ENCODE peak calls at places on chromosomes 16 and 17, in four cellular contexts. One of them, this sample, is unnamed.

GRCh38 chr17:30433514-30433913 is 43.7 kb upstream of the GOSR1 start:
- DNase-seq in GM13977: no peak
- DNase-seq in activated naive CD8-positive, alpha-beta T cell treated with anti-CD3 and anti-CD28 coated beads, Interleukin-2, amount 50 U/mL, for 16 hours: no peak
- DNase-seq in RCC 7860: peak
- DNase-seq in this sample: peak

GRCh38 chr16:85025781-85026653 is 1.6 kb upstream of the KIAA0513 start:
- DNase-seq in activated naive CD8-positive, alpha-beta T cell treated with anti-CD3 and anti-CD28 coated beads, Interleukin-2, amount 50 U/mL, for 16 hours: no peak
- DNase-seq in GM13977: no peak
- DNase-seq in RCC 7860: no peak
- DNase-seq in this sample: no peak

GRCh38 chr17:32819035-32819434 is 57.9 kb downstream of the MYO1D start:
- DNase-seq in GM13977: peak
- DNase-seq in activated naive CD8-positive, alpha-beta T cell treated with anti-CD3 and anti-CD28 coated beads, Interleukin-2, amount 50 U/mL, for 16 hours: no peak
- DNase-seq in RCC 7860: no peak
- DNase-seq in this sample: no peak

GRCh38 chr16:14454391-14454790 is 175.7 kb downstream of the PARN start:
- DNase-seq in GM13977: no peak
- DNase-seq in activated naive CD8-positive, alpha-beta T cell treated with anti-CD3 and anti-CD28 coated beads, Interleukin-2, amount 50 U/mL, for 16 hours: no peak
- DNase-seq in RCC 7860: peak
- DNase-seq in this sample: no peak

GRCh38 chr17:16304832-16305231 is 48.4 kb downstream of the CENPV start:
- DNase-seq in RCC 7860: no peak
- DNase-seq in activated naive CD8-positive, alpha-beta T cell treated with anti-CD3 and anti-CD28 coated beads, Interleukin-2, amount 50 U/mL, for 16 hours: no peak
- DNase-seq in GM13977: no peak
- DNase-seq in this sample: no peak

GRCh38 chr17:55500103-55500502 is 11.1 kb downstream of the SMIM36 start:
- DNase-seq in activated naive CD8-positive, alpha-beta T cell treated with anti-CD3 and anti-CD28 coated beads, Interleukin-2, amount 50 U/mL, for 16 hours: no peak
- DNase-seq in GM13977: no peak
- DNase-seq in RCC 7860: no peak
- DNase-seq in this sample: no peak

GRCh38 chr16:1494711-1495110 is 1.6 kb downstream of the TELO2 start:
- DNase-seq in GM13977: no peak
- DNase-seq in activated naive CD8-positive, alpha-beta T cell treated with anti-CD3 and anti-CD28 coated beads, Interleukin-2, amount 50 U/mL, for 16 hours: no peak
- DNase-seq in RCC 7860: no peak
- DNase-seq in this sample: no peak

GRCh38 chr17:8384801-8385335 is 1.9 kb upstream of the RPL26 start:
- DNase-seq in RCC 7860: peak
- DNase-seq in GM13977: no peak
- DNase-seq in activated naive CD8-positive, alpha-beta T cell treated with anti-CD3 and anti-CD28 coated beads, Interleukin-2, amount 50 U/mL, for 16 hours: no peak
- DNase-seq in this sample: no peak

GRCh38 chr17:82213251-82214011 is 789 bp upstream of the CCDC57 start:
- DNase-seq in GM13977: peak
- DNase-seq in RCC 7860: peak
- DNase-seq in activated naive CD8-positive, alpha-beta T cell treated with anti-CD3 and anti-CD28 coated beads, Interleukin-2, amount 50 U/mL, for 16 hours: peak
- DNase-seq in this sample: peak

GRCh38 chr17:927611-928461 is 51.7 kb downstream of the NXN start:
- DNase-seq in RCC 7860: peak
- DNase-seq in GM13977: no peak
- DNase-seq in activated naive CD8-positive, alpha-beta T cell treated with anti-CD3 and anti-CD28 coated beads, Interleukin-2, amount 50 U/mL, for 16 hours: no peak
- DNase-seq in this sample: peak

GRCh38 chr17:74386397-74386796 is 19.1 kb downstream of the GPR142 start:
- DNase-seq in RCC 7860: no peak
- DNase-seq in GM13977: no peak
- DNase-seq in activated naive CD8-positive, alpha-beta T cell treated with anti-CD3 and anti-CD28 coated beads, Interleukin-2, amount 50 U/mL, for 16 hours: no peak
- DNase-seq in this sample: no peak

GRCh38 chr17:27569257-27569722 is 61.7 kb upstream of the LGALS9 start:
- DNase-seq in GM13977: peak
- DNase-seq in activated naive CD8-positive, alpha-beta T cell treated with anti-CD3 and anti-CD28 coated beads, Interleukin-2, amount 50 U/mL, for 16 hours: no peak
- DNase-seq in RCC 7860: no peak
- DNase-seq in this sample: no peak

GRCh38 chr16:29821663-29822115 is 1.4 kb downstream of the MVP start:
- DNase-seq in activated naive CD8-positive, alpha-beta T cell treated with anti-CD3 and anti-CD28 coated beads, Interleukin-2, amount 50 U/mL, for 16 hours: no peak
- DNase-seq in RCC 7860: peak
- DNase-seq in GM13977: no peak
- DNase-seq in this sample: peak